ENCODE peak calls at places on chromosomes 6 and 20, in five cellular contexts. E, W, I, O and X are unnamed samples.
A peak's percentile ranks its signal among the peaks of the same experiment; 100 is the strongest.

GRCh38 chr20:52937701-52938100 is 34.5 kb upstream of the TSHZ2 start:
- DNase-seq in O (no peak), I (no peak), W (no peak), E (no peak), X (no peak)

GRCh38 chr20:61806314-61806713 is 259.4 kb downstream of the TAF4 start:
- DNase-seq in O (no peak), E (no peak), W (no peak), I (no peak), X (no peak)

GRCh38 chr6:128363424-128363823 is 157.0 kb downstream of the PTPRK start:
- DNase-seq in W (no peak), O (no peak), I (no peak), E (no peak), X (no peak)

GRCh38 chr20:9409352-9409751 is 105.0 kb upstream of the LAMP5 start:
- DNase-seq in W (no peak), O (no peak), E (no peak), I (no peak), X (no peak)

GRCh38 chr6:152836523-152836922 is 85.9 kb downstream of the VIP start:
- DNase-seq in O (no peak), W (no peak), I (no peak), E (no peak), X (no peak)

GRCh38 chr6:168212322-168212721 is 107.3 kb downstream of the DACT2 start:
- DNase-seq in I (no peak), W (no peak), E (no peak), O (no peak), X (no peak)

GRCh38 chr6:148758492-148758891 is 11.7 kb downstream of the UST start:
- DNase-seq in I (no peak), O (no peak), E (peak; percentile 17), W (no peak), X (no peak)

GRCh38 chr6:109738200-109738599 is 47.1 kb downstream of the FIG4 start:
- DNase-seq in I (no peak), E (no peak), O (no peak), W (no peak), X (no peak)

GRCh38 chr20:34045294-34045693 is 51.6 kb downstream of the RALY start:
- DNase-seq in E (no peak), I (no peak), W (no peak), O (no peak), X (peak; percentile 11)

GRCh38 chr6:136643850-136644596 is 93.8 kb upstream of the MAP7 start:
- DNase-seq in W (peak; percentile 8), E (peak; percentile 84), O (peak; percentile 63), I (peak; percentile 79), X (peak; percentile 97)

GRCh38 chr6:107564223-107564855 is 74.4 kb downstream of the SOBP start:
- DNase-seq in E (no peak), O (no peak), W (no peak), I (no peak), X (no peak)

GRCh38 chr6:9502991-9503761 is 911.7 kb downstream of the TFAP2A start:
- DNase-seq in E (no peak), I (no peak), O (peak; percentile 78), W (no peak), X (no peak)

GRCh38 chr6:126038234-126038633 is 51.9 kb downstream of the TRMT11 start:
- DNase-seq in W (no peak), O (no peak), E (no peak), I (no peak), X (no peak)

GRCh38 chr6:83615025-83615999 is 93.6 kb downstream of the SNAP91 start:
- DNase-seq in W (no peak), O (peak; percentile 26), E (no peak), I (peak; percentile 10), X (no peak)

GRCh38 chr6:35796236-35796635 is 887 bp downstream of the CLPS start:
- DNase-seq in W (no peak), E (no peak), O (no peak), I (no peak), X (no peak)

GRCh38 chr6:41546866-41547798 is 951 bp downstream of the FOXP4 start:
- DNase-seq in E (peak; percentile 46), W (no peak), O (no peak), I (no peak), X (no peak)

GRCh38 chr20:18388860-18389259 is 78.0 kb downstream of the DZANK1 start:
- DNase-seq in O (no peak), E (no peak), W (no peak), I (no peak), X (no peak)

GRCh38 chr6:27312146-27312949 is at the start of gene POM121L2:
- DNase-seq in E (peak; percentile 65), W (peak; percentile 42), I (no peak), O (no peak), X (peak; percentile 73)

GRCh38 chr20:62049342-62050165 is 16.1 kb downstream of the TAF4 start:
- DNase-seq in E (no peak), I (no peak), O (no peak), W (no peak), X (no peak)

GRCh38 chr20:51811040-51811351 is 8.7 kb upstream of the SALL4 start:
- DNase-seq in I (no peak), E (no peak), W (no peak), O (no peak), X (no peak)

GRCh38 chr6:121615493-121615892 is 180.0 kb downstream of the GJA1 start:
- DNase-seq in E (no peak), O (no peak), W (no peak), I (no peak), X (no peak)

GRCh38 chr20:46330831-46331371 is 22.6 kb upstream of the CDH22 start:
- DNase-seq in W (no peak), O (no peak), E (no peak), I (no peak), X (no peak)

GRCh38 chr6:90466191-90466940 is 120.5 kb downstream of the MAP3K7 start:
- DNase-seq in O (no peak), E (no peak), I (no peak), W (no peak), X (no peak)

GRCh38 chr6:19450651-19451050 is 386.5 kb upstream of the ID4 start:
- DNase-seq in I (no peak), O (no peak), W (no peak), E (no peak), X (no peak)

GRCh38 chr20:11912013-11912663 is 5.6 kb upstream of the BTBD3 start:
- DNase-seq in W (no peak), O (no peak), E (no peak), I (no peak), X (no peak)

GRCh38 chr6:25050356-25050755 is 114.6 kb upstream of the RIPOR2 start:
- DNase-seq in I (peak; percentile 63), W (no peak), O (no peak), E (peak; percentile 52), X (no peak)

GRCh38 chr6:14743465-14744211 is 502.2 kb upstream of the JARID2 start:
- DNase-seq in O (no peak), W (no peak), E (peak; percentile 19), I (peak; percentile 96), X (no peak)

GRCh38 chr6:109240370-109241084 is 141.7 kb downstream of the CD164 start:
- DNase-seq in W (no peak), O (no peak), I (no peak), E (no peak), X (no peak)

GRCh38 chr20:4681441-4681840 is 40.3 kb upstream of the PRND start:
- DNase-seq in E (no peak), W (no peak), O (no peak), I (no peak), X (no peak)

GRCh38 chr6:24929255-24929654 is 6.5 kb downstream of the RIPOR2 start:
- DNase-seq in I (no peak), O (no peak), W (no peak), E (no peak), X (no peak)

GRCh38 chr6:136921521-136921935 is 573 bp upstream of the SLC35D3 start:
- DNase-seq in W (no peak), O (no peak), I (no peak), E (no peak), X (no peak)